ENCODE peak calls at places on chromosomes 6 and 20, in nine cellular contexts. Z is gastroesophageal sphincter; C is activated naive CD8-positive, alpha-beta T cell treated with anti-CD3 and anti-CD28 coated beads, Interleukin-2, amount 50 U/mL, for 24 hours; A is A549; I is GM12878; W is SK-N-SH treated with all-trans-retinoic acid at 6 μM for 48 hours; R is right cardiac atrium; O is activated CD8-positive, alpha-beta T cell treated with anti-CD3 and anti-CD28 coated beads for 36 hours; M is HCT116. G is an unnamed sample.

GRCh38 chr6:101392561-101393230 is 812 bp upstream of the GRIK2 start:
- ATAC-seq in Z (no peak), C (no peak), A (no peak), I (no peak), W (peak), R (peak), O (no peak), M (no peak), G (no peak)

GRCh38 chr6:137165375-137166246 is 7.8 kb downstream of the IL22RA2 start:
- ATAC-seq in Z (no peak), C (peak), A (peak), I (peak), W (peak), R (no peak), O (peak), M (peak), G (peak)

GRCh38 chr20:49567421-49568256 is at the start of gene PTGIS:
- ATAC-seq in Z (peak), C (peak), A (no peak), I (no peak), W (peak), R (peak), O (peak), M (no peak), G (peak)

GRCh38 chr6:79947191-79948173 is at the start of gene ELOVL4:
- ATAC-seq in Z (peak), C (peak), A (peak), I (peak), W (peak), R (peak), O (peak), M (no peak), G (peak)

GRCh38 chr6:4185846-4186245 is 50.5 kb upstream of the ECI2 start:
- ATAC-seq in Z (no peak), C (peak), A (no peak), I (no peak), W (no peak), R (no peak), O (peak), M (no peak), G (no peak)

GRCh38 chr6:169225887-169226286 is 27.8 kb downstream of the THBS2 start:
- ATAC-seq in Z (no peak), C (no peak), A (no peak), I (no peak), W (no peak), R (no peak), O (no peak), M (no peak), G (no peak)

GRCh38 chr20:20655883-20656282 is 56.6 kb downstream of the RALGAPA2 start:
- ATAC-seq in Z (no peak), C (no peak), A (no peak), I (no peak), W (no peak), R (no peak), O (no peak), M (no peak), G (no peak)

GRCh38 chr6:118371955-118372354 is 176.1 kb upstream of the PLN start:
- ATAC-seq in Z (no peak), C (no peak), A (no peak), I (no peak), W (no peak), R (peak), O (no peak), M (no peak), G (no peak)

GRCh38 chr6:37850728-37851285 is 31.3 kb downstream of the ZFAND3 start:
- ATAC-seq in Z (no peak), C (no peak), A (no peak), I (peak), W (no peak), R (peak), O (peak), M (no peak), G (peak)

GRCh38 chr6:149898966-149899365 is 1.1 kb upstream of the RAET1E start:
- ATAC-seq in Z (no peak), C (no peak), A (no peak), I (no peak), W (no peak), R (no peak), O (no peak), M (no peak), G (no peak)

GRCh38 chr20:6699931-6700562 is 67.4 kb upstream of the BMP2 start:
- ATAC-seq in Z (no peak), C (no peak), A (no peak), I (no peak), W (no peak), R (no peak), O (no peak), M (no peak), G (no peak)

GRCh38 chr6:106256201-106256968 is 69.2 kb downstream of the ATG5 start:
- ATAC-seq in Z (no peak), C (no peak), A (no peak), I (no peak), W (peak), R (no peak), O (no peak), M (no peak), G (no peak)

GRCh38 chr6:134621858-134622257 is 303.9 kb upstream of the SGK1 start:
- ATAC-seq in Z (no peak), C (peak), A (no peak), I (no peak), W (peak), R (no peak), O (no peak), M (no peak), G (no peak)

GRCh38 chr6:111614833-111615582 is 9.3 kb upstream of the TRAF3IP2 start:
- ATAC-seq in Z (no peak), C (no peak), A (peak), I (peak), W (no peak), R (peak), O (no peak), M (peak), G (no peak)

GRCh38 chr6:155341130-155341828 is 27.0 kb upstream of the TFB1M start:
- ATAC-seq in Z (no peak), C (peak), A (no peak), I (peak), W (no peak), R (no peak), O (peak), M (no peak), G (peak)

GRCh38 chr6:74073896-74074295 is 377.9 kb downstream of the CD109 start:
- ATAC-seq in Z (no peak), C (no peak), A (no peak), I (no peak), W (no peak), R (no peak), O (no peak), M (no peak), G (no peak)

GRCh38 chr6:87791485-87791884 is 89.5 kb upstream of the AKIRIN2 start:
- ATAC-seq in Z (no peak), C (no peak), A (no peak), I (no peak), W (no peak), R (no peak), O (no peak), M (no peak), G (no peak)

GRCh38 chr6:44266347-44266746 is 996 bp upstream of the NFKBIE start:
- ATAC-seq in Z (no peak), C (no peak), A (no peak), I (peak), W (no peak), R (no peak), O (no peak), M (no peak), G (peak)

GRCh38 chr6:4732691-4733315 is 43.4 kb upstream of the CDYL start:
- ATAC-seq in Z (peak), C (peak), A (peak), I (peak), W (peak), R (peak), O (no peak), M (peak), G (no peak)

GRCh38 chr6:139919107-139920026 is 544.9 kb upstream of the CITED2 start:
- ATAC-seq in Z (no peak), C (no peak), A (no peak), I (no peak), W (no peak), R (peak), O (no peak), M (no peak), G (no peak)

GRCh38 chr6:18904681-18905080 is 517.5 kb downstream of the RNF144B start:
- ATAC-seq in Z (no peak), C (no peak), A (no peak), I (no peak), W (no peak), R (no peak), O (no peak), M (no peak), G (no peak)

GRCh38 chr6:46628498-46628897 is 24.1 kb downstream of the CYP39A1 start:
- ATAC-seq in Z (no peak), C (no peak), A (no peak), I (no peak), W (no peak), R (peak), O (no peak), M (no peak), G (no peak)

GRCh38 chr6:135627092-135627715 is 129.7 kb upstream of the AHI1 start:
- ATAC-seq in Z (no peak), C (no peak), A (no peak), I (peak), W (no peak), R (no peak), O (no peak), M (no peak), G (no peak)

GRCh38 chr6:85346196-85346595 is 103.7 kb upstream of the NT5E start:
- ATAC-seq in Z (no peak), C (no peak), A (no peak), I (no peak), W (no peak), R (no peak), O (no peak), M (no peak), G (no peak)

GRCh38 chr20:49909499-49910339 is 5.6 kb downstream of the SPATA2 start:
- ATAC-seq in Z (peak), C (no peak), A (no peak), I (no peak), W (no peak), R (peak), O (no peak), M (no peak), G (no peak)

GRCh38 chr6:103264020-103264419 is 1595.7 kb downstream of the HACE1 start:
- ATAC-seq in Z (no peak), C (no peak), A (no peak), I (no peak), W (no peak), R (no peak), O (no peak), M (no peak), G (no peak)

GRCh38 chr6:37653229-37653628 is 44.5 kb downstream of the MDGA1 start:
- ATAC-seq in Z (no peak), C (no peak), A (no peak), I (peak), W (no peak), R (no peak), O (no peak), M (no peak), G (no peak)

GRCh38 chr6:110358536-110359148 is 493 bp upstream of the METTL24 start:
- ATAC-seq in Z (peak), C (no peak), A (no peak), I (no peak), W (no peak), R (no peak), O (no peak), M (no peak), G (no peak)

GRCh38 chr20:56440346-56441007 is 27.9 kb upstream of the RTF2 start:
- ATAC-seq in Z (no peak), C (peak), A (no peak), I (peak), W (no peak), R (no peak), O (peak), M (no peak), G (no peak)

GRCh38 chr6:75882734-75883133 is 133.7 kb downstream of the MYO6 start:
- ATAC-seq in Z (no peak), C (peak), A (no peak), I (no peak), W (peak), R (no peak), O (no peak), M (no peak), G (no peak)

GRCh38 chr6:47787620-47788497 is 6.0 kb downstream of the OPN5 start:
- ATAC-seq in Z (peak), C (peak), A (peak), I (peak), W (peak), R (peak), O (peak), M (peak), G (no peak)

GRCh38 chr20:32749914-32750637 is 6.8 kb upstream of the COMMD7 start:
- ATAC-seq in Z (no peak), C (no peak), A (no peak), I (no peak), W (no peak), R (no peak), O (no peak), M (no peak), G (no peak)

GRCh38 chr6:25601797-25602679 is 50.0 kb upstream of the SCGN start:
- ATAC-seq in Z (no peak), C (no peak), A (no peak), I (peak), W (peak), R (no peak), O (no peak), M (no peak), G (no peak)

GRCh38 chr6:25452027-25452426 is 172.9 kb downstream of the CARMIL1 start:
- ATAC-seq in Z (no peak), C (no peak), A (no peak), I (no peak), W (no peak), R (no peak), O (no peak), M (no peak), G (no peak)

GRCh38 chr20:34089655-34090324 is 22.3 kb downstream of the EIF2S2 start:
- ATAC-seq in Z (no peak), C (no peak), A (no peak), I (no peak), W (no peak), R (peak), O (no peak), M (no peak), G (no peak)

GRCh38 chr6:135382182-135382628 is 115.3 kb downstream of the AHI1 start:
- ATAC-seq in Z (no peak), C (peak), A (no peak), I (peak), W (no peak), R (no peak), O (peak), M (no peak), G (no peak)